ENCODE peak calls at places on chromosomes 7 and 10, in eight cellular contexts. N, Y, S, Q, Z, F, A and L are unnamed samples.

GRCh38 chr7:18788026-18788425 is 292.5 kb downstream of the HDAC9 start:
- DNase-seq in A (no peak), F (no peak), Q (no peak), S (no peak), N (no peak), Y (no peak), Z (no peak), L (no peak)

GRCh38 chr7:108415821-108416536 is 40.3 kb downstream of the NRCAM start:
- DNase-seq in F (no peak), Z (no peak), S (no peak), A (peak), Y (peak), Q (no peak), N (peak), L (no peak)

GRCh38 chr7:2031496-2031895 is 201.2 kb downstream of the MAD1L1 start:
- DNase-seq in S (no peak), F (no peak), A (no peak), N (no peak), Q (no peak), Z (no peak), Y (no peak), L (no peak)

GRCh38 chr7:105589221-105590077 is 8.2 kb upstream of the EFCAB10 start:
- DNase-seq in N (peak), S (peak), Z (peak), Q (peak), A (peak), F (peak), Y (peak), L (peak)

GRCh38 chr7:51186531-51186930 is 130.1 kb downstream of the COBL start:
- DNase-seq in F (peak), A (no peak), Y (no peak), S (no peak), Q (peak), Z (no peak), N (no peak), L (no peak)

GRCh38 chr10:4684434-4684833 is 141.6 kb upstream of the AKR1E2 start:
- DNase-seq in Y (no peak), A (no peak), Z (no peak), N (no peak), F (no peak), Q (peak), S (no peak), L (no peak)

GRCh38 chr10:46522295-46523118 is 34.0 kb downstream of the GPRIN2 start:
- DNase-seq in Q (no peak), N (no peak), Y (no peak), Z (no peak), A (no peak), S (no peak), F (no peak), L (no peak)

GRCh38 chr10:69438531-69439349 is 12.5 kb upstream of the TSPAN15 start:
- DNase-seq in Y (no peak), S (peak), Z (no peak), Q (peak), A (no peak), F (no peak), N (no peak), L (no peak)

GRCh38 chr10:90977162-90977854 is 56.4 kb upstream of the ANKRD1 start:
- DNase-seq in S (no peak), Z (no peak), F (no peak), N (no peak), A (no peak), Y (no peak), Q (no peak), L (no peak)

GRCh38 chr7:2025188-2025587 is 207.6 kb downstream of the MAD1L1 start:
- DNase-seq in A (no peak), F (no peak), Y (no peak), Q (no peak), S (no peak), Z (no peak), N (no peak), L (no peak)

GRCh38 chr10:121392657-121393056 is 205.6 kb downstream of the FGFR2 start:
- DNase-seq in Y (no peak), N (no peak), S (no peak), Q (no peak), F (no peak), Z (no peak), A (no peak), L (no peak)

GRCh38 chr7:15464762-15465144 is 97.1 kb downstream of the AGMO start:
- DNase-seq in F (no peak), Q (no peak), A (no peak), S (no peak), Z (no peak), N (no peak), Y (no peak), L (no peak)

GRCh38 chr7:142243823-142244222 is 14.0 kb downstream of the PRSS58 start:
- DNase-seq in Q (no peak), A (no peak), N (no peak), S (no peak), Y (no peak), F (no peak), Z (no peak), L (no peak)

GRCh38 chr10:25766213-25766612 is 167.8 kb upstream of the MYO3A start:
- DNase-seq in F (no peak), Y (no peak), Z (peak), A (no peak), Q (no peak), N (no peak), S (no peak), L (no peak)

GRCh38 chr10:122140477-122140902 is 130.6 kb upstream of the BTBD16 start:
- DNase-seq in N (no peak), Y (no peak), F (no peak), S (no peak), A (no peak), Z (no peak), Q (peak), L (no peak)

GRCh38 chr10:35765039-35765662 is 123.1 kb upstream of the FZD8 start:
- DNase-seq in Y (no peak), Z (no peak), S (no peak), F (no peak), A (no peak), N (no peak), Q (no peak), L (no peak)

GRCh38 chr7:2033586-2034135 is 199.1 kb downstream of the MAD1L1 start:
- DNase-seq in N (no peak), A (no peak), Q (no peak), Z (no peak), Y (no peak), F (no peak), S (no peak), L (no peak)

GRCh38 chr7:157941210-157941609 is 604.4 kb downstream of the DNAJB6 start:
- DNase-seq in N (no peak), F (no peak), Y (no peak), Z (no peak), S (no peak), Q (no peak), A (no peak), L (no peak)

GRCh38 chr10:70053896-70054641 is 1.4 kb downstream of the MACROH2A2 start:
- DNase-seq in Q (no peak), N (peak), Y (peak), F (no peak), S (peak), A (no peak), Z (peak), L (no peak)

GRCh38 chr10:47091421-47091820 is 180.2 kb downstream of the PTPN20 start:
- DNase-seq in A (no peak), Q (no peak), Z (no peak), Y (no peak), F (no peak), S (no peak), N (no peak), L (no peak)

GRCh38 chr7:96388620-96389383 is 66.9 kb upstream of the SLC25A13 start:
- DNase-seq in Z (no peak), Y (no peak), A (peak), Q (peak), N (no peak), S (no peak), F (no peak), L (peak)

GRCh38 chr7:28958235-28958945 is at the start of gene TRIL:
- DNase-seq in Y (peak), A (peak), Z (peak), F (peak), S (no peak), N (no peak), Q (peak), L (peak)